ENCODE peak calls at places on chromosomes 1 and 21, in eight cellular contexts. One of them, this sample, is unnamed.

GRCh38 chr1:116772648-116773045 is 18.4 kb downstream of the CD2 start:
- DNase-seq in esophagus squamous epithelium: no peak
- DNase-seq in B cell: no peak
- DNase-seq in endothelial cell: no peak
- DNase-seq in CD8-positive, alpha-beta T cell: no peak
- DNase-seq in esophagus muscularis mucosa: no peak
- DNase-seq in transverse colon: no peak
- DNase-seq in mammary epithelial cell: peak; percentile 48
- DNase-seq in this sample: no peak

GRCh38 chr21:27422435-27422834 is 455.5 kb upstream of the ADAMTS5 start:
- DNase-seq in esophagus squamous epithelium: no peak
- DNase-seq in B cell: no peak
- DNase-seq in endothelial cell: no peak
- DNase-seq in CD8-positive, alpha-beta T cell: no peak
- DNase-seq in esophagus muscularis mucosa: no peak
- DNase-seq in transverse colon: no peak
- DNase-seq in mammary epithelial cell: peak; percentile 32
- DNase-seq in this sample: no peak

GRCh38 chr1:197553281-197553680 is 222.0 kb downstream of the DENND1B start:
- DNase-seq in esophagus squamous epithelium: no peak
- DNase-seq in B cell: no peak
- DNase-seq in endothelial cell: no peak
- DNase-seq in CD8-positive, alpha-beta T cell: no peak
- DNase-seq in esophagus muscularis mucosa: no peak
- DNase-seq in transverse colon: no peak
- DNase-seq in mammary epithelial cell: no peak
- DNase-seq in this sample: no peak

GRCh38 chr21:20741445-20741844 is 256.8 kb upstream of the NCAM2 start:
- DNase-seq in esophagus squamous epithelium: no peak
- DNase-seq in B cell: no peak
- DNase-seq in endothelial cell: no peak
- DNase-seq in CD8-positive, alpha-beta T cell: no peak
- DNase-seq in esophagus muscularis mucosa: no peak
- DNase-seq in transverse colon: no peak
- DNase-seq in mammary epithelial cell: no peak
- DNase-seq in this sample: no peak

GRCh38 chr1:201365251-201365650 is 12.2 kb downstream of the TNNT2 start:
- DNase-seq in esophagus squamous epithelium: no peak
- DNase-seq in B cell: no peak
- DNase-seq in endothelial cell: no peak
- DNase-seq in CD8-positive, alpha-beta T cell: no peak
- DNase-seq in esophagus muscularis mucosa: no peak
- DNase-seq in transverse colon: no peak
- DNase-seq in mammary epithelial cell: no peak
- DNase-seq in this sample: no peak

GRCh38 chr1:7985851-7986612 is 24.5 kb downstream of the PARK7 start:
- DNase-seq in esophagus squamous epithelium: no peak
- DNase-seq in B cell: no peak
- DNase-seq in endothelial cell: no peak
- DNase-seq in CD8-positive, alpha-beta T cell: no peak
- DNase-seq in esophagus muscularis mucosa: no peak
- DNase-seq in transverse colon: no peak
- DNase-seq in mammary epithelial cell: no peak
- DNase-seq in this sample: no peak

GRCh38 chr1:207818971-207819451 is 67.2 kb downstream of the CD46 start:
- DNase-seq in esophagus squamous epithelium: no peak
- DNase-seq in B cell: no peak
- DNase-seq in endothelial cell: no peak
- DNase-seq in CD8-positive, alpha-beta T cell: no peak
- DNase-seq in esophagus muscularis mucosa: no peak
- DNase-seq in transverse colon: no peak
- DNase-seq in mammary epithelial cell: no peak
- DNase-seq in this sample: no peak

GRCh38 chr1:55708781-55709180 is 493.6 kb upstream of the USP24 start:
- DNase-seq in esophagus squamous epithelium: no peak
- DNase-seq in B cell: no peak
- DNase-seq in endothelial cell: no peak
- DNase-seq in CD8-positive, alpha-beta T cell: no peak
- DNase-seq in esophagus muscularis mucosa: no peak
- DNase-seq in transverse colon: no peak
- DNase-seq in mammary epithelial cell: no peak
- DNase-seq in this sample: no peak

GRCh38 chr1:174682419-174683008 is 234.8 kb downstream of the GPR52 start:
- DNase-seq in esophagus squamous epithelium: no peak
- DNase-seq in B cell: no peak
- DNase-seq in endothelial cell: no peak
- DNase-seq in CD8-positive, alpha-beta T cell: no peak
- DNase-seq in esophagus muscularis mucosa: no peak
- DNase-seq in transverse colon: no peak
- DNase-seq in mammary epithelial cell: no peak
- DNase-seq in this sample: no peak

GRCh38 chr1:248140846-248141245 is 4.1 kb upstream of the OR2M5 start:
- DNase-seq in esophagus squamous epithelium: no peak
- DNase-seq in B cell: no peak
- DNase-seq in endothelial cell: no peak
- DNase-seq in CD8-positive, alpha-beta T cell: no peak
- DNase-seq in esophagus muscularis mucosa: no peak
- DNase-seq in transverse colon: no peak
- DNase-seq in mammary epithelial cell: peak; percentile 19
- DNase-seq in this sample: no peak

GRCh38 chr1:167614851-167615250 is 15.2 kb upstream of the RCSD1 start:
- DNase-seq in esophagus squamous epithelium: no peak
- DNase-seq in B cell: no peak
- DNase-seq in endothelial cell: no peak
- DNase-seq in CD8-positive, alpha-beta T cell: no peak
- DNase-seq in esophagus muscularis mucosa: no peak
- DNase-seq in transverse colon: no peak
- DNase-seq in mammary epithelial cell: no peak
- DNase-seq in this sample: no peak

GRCh38 chr1:25809929-25810328 is 9.8 kb upstream of the MTFR1L start:
- DNase-seq in esophagus squamous epithelium: no peak
- DNase-seq in B cell: peak; percentile 15
- DNase-seq in endothelial cell: no peak
- DNase-seq in CD8-positive, alpha-beta T cell: no peak
- DNase-seq in esophagus muscularis mucosa: no peak
- DNase-seq in transverse colon: no peak
- DNase-seq in mammary epithelial cell: no peak
- DNase-seq in this sample: no peak

GRCh38 chr1:30743584-30744059 is 14.0 kb downstream of the LAPTM5 start:
- DNase-seq in esophagus squamous epithelium: no peak
- DNase-seq in B cell: peak; percentile 80
- DNase-seq in endothelial cell: no peak
- DNase-seq in CD8-positive, alpha-beta T cell: peak; percentile 70
- DNase-seq in esophagus muscularis mucosa: no peak
- DNase-seq in transverse colon: no peak
- DNase-seq in mammary epithelial cell: peak; percentile 81
- DNase-seq in this sample: no peak

GRCh38 chr1:207958376-207959139 is 47.6 kb upstream of the CD34 start:
- DNase-seq in esophagus squamous epithelium: no peak
- DNase-seq in B cell: no peak
- DNase-seq in endothelial cell: no peak
- DNase-seq in CD8-positive, alpha-beta T cell: no peak
- DNase-seq in esophagus muscularis mucosa: no peak
- DNase-seq in transverse colon: no peak
- DNase-seq in mammary epithelial cell: no peak
- DNase-seq in this sample: no peak

GRCh38 chr1:8109226-8109625 is 83.1 kb upstream of the ERRFI1 start:
- DNase-seq in esophagus squamous epithelium: no peak
- DNase-seq in B cell: no peak
- DNase-seq in endothelial cell: no peak
- DNase-seq in CD8-positive, alpha-beta T cell: no peak
- DNase-seq in esophagus muscularis mucosa: no peak
- DNase-seq in transverse colon: no peak
- DNase-seq in mammary epithelial cell: no peak
- DNase-seq in this sample: no peak

GRCh38 chr1:46547481-46548383 is 3.7 kb downstream of the KNCN start:
- DNase-seq in esophagus squamous epithelium: no peak
- DNase-seq in B cell: no peak
- DNase-seq in endothelial cell: no peak
- DNase-seq in CD8-positive, alpha-beta T cell: no peak
- DNase-seq in esophagus muscularis mucosa: no peak
- DNase-seq in transverse colon: no peak
- DNase-seq in mammary epithelial cell: peak; percentile 35
- DNase-seq in this sample: no peak

DNA sequence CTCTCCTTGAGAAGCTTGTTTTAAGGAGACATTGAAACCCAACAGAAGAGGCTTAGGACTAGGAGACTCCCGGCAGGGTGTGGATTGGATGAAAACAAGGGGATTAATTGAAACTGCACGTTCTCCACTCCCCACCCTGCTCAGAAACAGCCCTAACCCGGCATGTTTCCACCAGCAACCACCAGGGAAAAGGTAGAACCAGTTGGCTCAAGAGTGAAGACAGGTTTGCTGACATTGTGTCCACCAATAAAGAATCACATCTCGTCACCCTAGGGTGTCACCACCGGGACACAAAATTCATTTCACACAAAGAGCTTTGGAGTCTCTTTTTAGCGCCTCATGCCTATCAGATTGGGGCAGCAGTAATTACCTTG is 20.4 kb upstream of the ATF3 start:
- DNase-seq in esophagus squamous epithelium: no peak
- DNase-seq in B cell: no peak
- DNase-seq in endothelial cell: no peak
- DNase-seq in CD8-positive, alpha-beta T cell: no peak
- DNase-seq in esophagus muscularis mucosa: peak; percentile 42
- DNase-seq in transverse colon: no peak
- DNase-seq in mammary epithelial cell: no peak
- DNase-seq in this sample: no peak
- TF ChIP-seq CTCF in esophagus squamous epithelium: no peak
- TF ChIP-seq CTCF in B cell: no peak
- TF ChIP-seq CTCF in endothelial cell: no peak
- TF ChIP-seq CTCF in CD8-positive, alpha-beta T cell: no peak
- TF ChIP-seq CTCF in esophagus muscularis mucosa: no peak
- TF ChIP-seq CTCF in transverse colon: no peak
- TF ChIP-seq CTCF in mammary epithelial cell: no peak
- TF ChIP-seq CTCF in this sample: no peak

DNA sequence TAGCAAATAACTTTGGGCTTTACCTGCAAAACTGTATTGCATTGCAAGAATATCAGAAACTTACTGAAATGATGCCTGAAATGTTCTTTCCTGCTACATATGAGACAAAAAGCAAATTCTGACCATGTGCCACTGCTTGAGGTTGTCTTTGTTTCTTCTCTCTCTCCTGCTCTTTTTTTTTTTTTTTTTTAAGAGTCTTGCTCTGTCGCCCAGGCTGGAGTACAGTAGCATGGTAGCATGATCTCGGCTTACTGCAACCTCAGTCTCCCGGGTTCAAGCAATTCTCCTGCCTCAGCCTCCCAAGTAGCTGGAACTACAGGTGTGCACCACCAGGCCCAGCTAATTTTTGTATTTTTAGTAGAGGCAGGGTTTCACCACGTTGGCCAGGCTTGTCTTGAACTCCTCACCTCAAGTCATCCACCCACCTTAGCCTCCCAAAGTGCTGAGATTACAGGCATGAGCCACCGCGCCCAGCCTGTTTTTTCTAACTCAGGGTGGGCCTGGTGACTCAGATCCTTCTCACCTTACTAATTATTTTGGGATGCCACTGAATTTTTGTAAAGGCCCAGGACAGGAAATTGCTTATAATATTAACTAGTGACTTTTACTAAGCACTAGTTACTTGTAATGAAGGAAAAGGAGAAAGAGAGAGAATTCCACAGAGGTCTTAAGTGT is 35.9 kb downstream of the DNASE2B start:
- DNase-seq in esophagus squamous epithelium: no peak
- DNase-seq in B cell: no peak
- DNase-seq in endothelial cell: no peak
- DNase-seq in CD8-positive, alpha-beta T cell: no peak
- DNase-seq in esophagus muscularis mucosa: no peak
- DNase-seq in transverse colon: no peak
- DNase-seq in mammary epithelial cell: peak; percentile 17
- DNase-seq in this sample: no peak
- TF ChIP-seq CTCF in esophagus squamous epithelium: no peak
- TF ChIP-seq CTCF in B cell: no peak
- TF ChIP-seq CTCF in endothelial cell: no peak
- TF ChIP-seq CTCF in CD8-positive, alpha-beta T cell: no peak
- TF ChIP-seq CTCF in esophagus muscularis mucosa: no peak
- TF ChIP-seq CTCF in transverse colon: no peak
- TF ChIP-seq CTCF in mammary epithelial cell: no peak
- TF ChIP-seq CTCF in this sample: peak; percentile 52

GRCh38 chr21:44910229-44911065 is 10.3 kb downstream of the ITGB2 start:
- DNase-seq in esophagus squamous epithelium: no peak
- DNase-seq in B cell: no peak
- DNase-seq in endothelial cell: no peak
- DNase-seq in CD8-positive, alpha-beta T cell: no peak
- DNase-seq in esophagus muscularis mucosa: no peak
- DNase-seq in transverse colon: no peak
- DNase-seq in mammary epithelial cell: no peak
- DNase-seq in this sample: no peak

GRCh38 chr21:44911066-44911383 is 9.7 kb downstream of the ITGB2 start:
- DNase-seq in esophagus squamous epithelium: no peak
- DNase-seq in B cell: no peak
- DNase-seq in endothelial cell: no peak
- DNase-seq in CD8-positive, alpha-beta T cell: no peak
- DNase-seq in esophagus muscularis mucosa: no peak
- DNase-seq in transverse colon: no peak
- DNase-seq in mammary epithelial cell: no peak
- DNase-seq in this sample: no peak

GRCh38 chr21:44912158-44912473 is 8.6 kb downstream of the ITGB2 start:
- DNase-seq in esophagus squamous epithelium: no peak
- DNase-seq in B cell: no peak
- DNase-seq in endothelial cell: no peak
- DNase-seq in CD8-positive, alpha-beta T cell: no peak
- DNase-seq in esophagus muscularis mucosa: no peak
- DNase-seq in transverse colon: no peak
- DNase-seq in mammary epithelial cell: no peak
- DNase-seq in this sample: no peak

GRCh38 chr21:44909719-44910118 is 11.0 kb downstream of the ITGB2 start:
- DNase-seq in esophagus squamous epithelium: no peak
- DNase-seq in B cell: no peak
- DNase-seq in endothelial cell: no peak
- DNase-seq in CD8-positive, alpha-beta T cell: no peak
- DNase-seq in esophagus muscularis mucosa: no peak
- DNase-seq in transverse colon: no peak
- DNase-seq in mammary epithelial cell: no peak
- DNase-seq in this sample: no peak

GRCh38 chr21:44911384-44912157 is 9.1 kb downstream of the ITGB2 start:
- DNase-seq in esophagus squamous epithelium: no peak
- DNase-seq in B cell: peak; percentile 69
- DNase-seq in endothelial cell: no peak
- DNase-seq in CD8-positive, alpha-beta T cell: peak; percentile 63
- DNase-seq in esophagus muscularis mucosa: no peak
- DNase-seq in transverse colon: peak; percentile 90
- DNase-seq in mammary epithelial cell: peak; percentile 69
- DNase-seq in this sample: peak; percentile 73
- TF ChIP-seq CTCF in esophagus squamous epithelium: no peak
- TF ChIP-seq CTCF in B cell: peak; percentile 63
- TF ChIP-seq CTCF in endothelial cell: no peak
- TF ChIP-seq CTCF in CD8-positive, alpha-beta T cell: peak; percentile 66
- TF ChIP-seq CTCF in esophagus muscularis mucosa: peak; percentile 55
- TF ChIP-seq CTCF in transverse colon: peak; percentile 44
- TF ChIP-seq CTCF in mammary epithelial cell: peak; percentile 65
- TF ChIP-seq CTCF in this sample: peak; percentile 93

DNA sequence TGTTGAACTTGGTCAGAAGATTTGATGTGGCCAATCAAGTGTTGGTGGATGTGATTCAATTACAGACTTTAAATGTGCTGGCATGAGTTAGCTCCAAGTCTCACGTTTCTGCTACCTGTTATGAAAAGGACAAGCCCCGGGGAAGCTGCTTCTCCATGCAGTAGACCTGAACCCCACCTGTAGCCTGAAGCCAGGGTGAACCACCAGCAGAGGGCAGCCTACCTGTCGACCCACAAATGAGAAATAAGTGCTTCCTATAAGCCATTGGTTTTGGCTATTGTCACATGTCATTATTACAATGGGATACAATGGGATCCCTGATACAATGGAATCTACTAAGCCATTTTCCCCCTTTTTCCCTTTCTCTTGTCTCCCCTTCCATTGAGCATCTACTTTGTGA is 230.2 kb downstream of the PRDM2 start:
- DNase-seq in esophagus squamous epithelium: no peak
- DNase-seq in B cell: no peak
- DNase-seq in endothelial cell: peak; percentile 28
- DNase-seq in CD8-positive, alpha-beta T cell: peak; percentile 9
- DNase-seq in esophagus muscularis mucosa: peak; percentile 78
- DNase-seq in transverse colon: no peak
- DNase-seq in mammary epithelial cell: no peak
- DNase-seq in this sample: no peak
- TF ChIP-seq CTCF in esophagus squamous epithelium: no peak
- TF ChIP-seq CTCF in B cell: peak; percentile 51
- TF ChIP-seq CTCF in endothelial cell: peak; percentile 36
- TF ChIP-seq CTCF in CD8-positive, alpha-beta T cell: no peak
- TF ChIP-seq CTCF in esophagus muscularis mucosa: no peak
- TF ChIP-seq CTCF in transverse colon: no peak
- TF ChIP-seq CTCF in mammary epithelial cell: peak; percentile 7
- TF ChIP-seq CTCF in this sample: peak; percentile 29

This sample was measured in CD14-positive monocyte.